ENCODE peak calls at places on chromosomes 12 and 14, in nine cellular contexts. One of them, this sample, is unnamed.

GRCh38 chr14:19828314-19828713 is 24.7 kb downstream of the OR4N2 start:
- DNase-seq in AG10803: no peak
- DNase-seq in tibial nerve: no peak
- DNase-seq in cardiac fibroblast: no peak
- DNase-seq in mucosa of descending colon: no peak
- DNase-seq in suprapubic skin: no peak
- DNase-seq in dorsolateral prefrontal cortex: no peak
- DNase-seq in astrocyte: no peak
- DNase-seq in foreskin fibroblast: no peak
- DNase-seq in this sample: no peak

GRCh38 chr12:15227004-15227679 is 5.9 kb upstream of the RERG start:
- DNase-seq in cardiac fibroblast: peak; percentile 88
- DNase-seq in mucosa of descending colon: no peak
- DNase-seq in foreskin fibroblast: peak; percentile 78
- DNase-seq in suprapubic skin: no peak
- DNase-seq in tibial nerve: peak; percentile 67
- DNase-seq in dorsolateral prefrontal cortex: no peak
- DNase-seq in AG10803: peak; percentile 53
- DNase-seq in astrocyte: peak; percentile 16
- DNase-seq in this sample: no peak

GRCh38 chr12:109029411-109029810 is 8.5 kb upstream of the SVOP start:
- DNase-seq in cardiac fibroblast: no peak
- DNase-seq in astrocyte: no peak
- DNase-seq in foreskin fibroblast: no peak
- DNase-seq in suprapubic skin: no peak
- DNase-seq in AG10803: no peak
- DNase-seq in mucosa of descending colon: no peak
- DNase-seq in dorsolateral prefrontal cortex: no peak
- DNase-seq in tibial nerve: no peak
- DNase-seq in this sample: no peak

GRCh38 chr14:50396636-50397460 is at the start of gene CDKL1:
- DNase-seq in astrocyte: peak; percentile 69
- DNase-seq in dorsolateral prefrontal cortex: peak; percentile 32
- DNase-seq in AG10803: peak; percentile 54
- DNase-seq in foreskin fibroblast: peak; percentile 86
- DNase-seq in cardiac fibroblast: peak; percentile 63
- DNase-seq in mucosa of descending colon: peak; percentile 82
- DNase-seq in tibial nerve: peak; percentile 17
- DNase-seq in suprapubic skin: peak; percentile 83
- DNase-seq in this sample: peak; percentile 73

GRCh38 chr14:23183479-23183878 is at the start of gene SLC7A8:
- DNase-seq in mucosa of descending colon: no peak
- DNase-seq in tibial nerve: peak; percentile 55
- DNase-seq in AG10803: no peak
- DNase-seq in dorsolateral prefrontal cortex: peak; percentile 38
- DNase-seq in cardiac fibroblast: no peak
- DNase-seq in foreskin fibroblast: peak; percentile 54
- DNase-seq in astrocyte: no peak
- DNase-seq in suprapubic skin: peak; percentile 82
- DNase-seq in this sample: peak; percentile 66

GRCh38 chr12:2692156-2692555 is 102.6 kb upstream of the FKBP4 start:
- DNase-seq in tibial nerve: no peak
- DNase-seq in mucosa of descending colon: no peak
- DNase-seq in dorsolateral prefrontal cortex: no peak
- DNase-seq in cardiac fibroblast: no peak
- DNase-seq in foreskin fibroblast: no peak
- DNase-seq in astrocyte: no peak
- DNase-seq in suprapubic skin: no peak
- DNase-seq in AG10803: no peak
- DNase-seq in this sample: no peak

GRCh38 chr12:87160848-87161601 is 868.2 kb downstream of the C12orf50 start:
- DNase-seq in cardiac fibroblast: no peak
- DNase-seq in tibial nerve: no peak
- DNase-seq in AG10803: no peak
- DNase-seq in suprapubic skin: no peak
- DNase-seq in foreskin fibroblast: peak; percentile 22
- DNase-seq in astrocyte: no peak
- DNase-seq in mucosa of descending colon: no peak
- DNase-seq in dorsolateral prefrontal cortex: no peak
- DNase-seq in this sample: no peak

GRCh38 chr12:49984476-49984890 is 11.7 kb downstream of the AQP6 start:
- DNase-seq in mucosa of descending colon: no peak
- DNase-seq in suprapubic skin: no peak
- DNase-seq in dorsolateral prefrontal cortex: no peak
- DNase-seq in tibial nerve: no peak
- DNase-seq in astrocyte: no peak
- DNase-seq in foreskin fibroblast: peak; percentile 35
- DNase-seq in cardiac fibroblast: no peak
- DNase-seq in AG10803: no peak
- DNase-seq in this sample: no peak

GRCh38 chr14:73753887-73754880 is 40.0 kb upstream of the PNMA1 start:
- DNase-seq in astrocyte: no peak
- DNase-seq in tibial nerve: no peak
- DNase-seq in AG10803: peak; percentile 63
- DNase-seq in dorsolateral prefrontal cortex: no peak
- DNase-seq in cardiac fibroblast: peak; percentile 54
- DNase-seq in foreskin fibroblast: peak; percentile 79
- DNase-seq in suprapubic skin: no peak
- DNase-seq in mucosa of descending colon: peak; percentile 72
- DNase-seq in this sample: no peak

GRCh38 chr12:51971679-51972423 is 20.4 kb downstream of the ACVR1B start:
- DNase-seq in mucosa of descending colon: no peak
- DNase-seq in astrocyte: no peak
- DNase-seq in foreskin fibroblast: no peak
- DNase-seq in AG10803: peak; percentile 39
- DNase-seq in dorsolateral prefrontal cortex: no peak
- DNase-seq in cardiac fibroblast: peak; percentile 33
- DNase-seq in suprapubic skin: peak; percentile 28
- DNase-seq in tibial nerve: no peak
- DNase-seq in this sample: no peak

GRCh38 chr12:116358850-116359761 is 81.6 kb upstream of the MED13L start:
- DNase-seq in dorsolateral prefrontal cortex: peak; percentile 41
- DNase-seq in foreskin fibroblast: peak; percentile 97
- DNase-seq in cardiac fibroblast: peak; percentile 92
- DNase-seq in mucosa of descending colon: peak; percentile 93
- DNase-seq in suprapubic skin: peak; percentile 95
- DNase-seq in astrocyte: peak; percentile 96
- DNase-seq in AG10803: peak; percentile 94
- DNase-seq in tibial nerve: peak; percentile 92
- DNase-seq in this sample: peak; percentile 90

GRCh38 chr12:23576372-23576771 is 373.1 kb downstream of the SOX5 start:
- DNase-seq in foreskin fibroblast: no peak
- DNase-seq in astrocyte: no peak
- DNase-seq in tibial nerve: no peak
- DNase-seq in dorsolateral prefrontal cortex: no peak
- DNase-seq in AG10803: no peak
- DNase-seq in suprapubic skin: no peak
- DNase-seq in mucosa of descending colon: no peak
- DNase-seq in cardiac fibroblast: no peak
- DNase-seq in this sample: no peak

GRCh38 chr12:18522806-18523205 is 215.0 kb downstream of the PLCZ1 start:
- DNase-seq in tibial nerve: no peak
- DNase-seq in foreskin fibroblast: no peak
- DNase-seq in mucosa of descending colon: no peak
- DNase-seq in astrocyte: no peak
- DNase-seq in AG10803: no peak
- DNase-seq in dorsolateral prefrontal cortex: no peak
- DNase-seq in cardiac fibroblast: no peak
- DNase-seq in suprapubic skin: no peak
- DNase-seq in this sample: no peak

GRCh38 chr12:53381739-53382630 is 2.0 kb downstream of the SP1 start:
- DNase-seq in dorsolateral prefrontal cortex: no peak
- DNase-seq in foreskin fibroblast: peak; percentile 85
- DNase-seq in suprapubic skin: no peak
- DNase-seq in tibial nerve: peak; percentile 64
- DNase-seq in AG10803: peak; percentile 80
- DNase-seq in cardiac fibroblast: peak; percentile 85
- DNase-seq in mucosa of descending colon: peak; percentile 69
- DNase-seq in astrocyte: no peak
- DNase-seq in this sample: no peak

GRCh38 chr14:54894995-54895394 is 7.6 kb downstream of the GCH1 start:
- DNase-seq in dorsolateral prefrontal cortex: no peak
- DNase-seq in mucosa of descending colon: no peak
- DNase-seq in cardiac fibroblast: peak; percentile 31
- DNase-seq in suprapubic skin: no peak
- DNase-seq in astrocyte: peak; percentile 21
- DNase-seq in foreskin fibroblast: peak; percentile 31
- DNase-seq in AG10803: no peak
- DNase-seq in tibial nerve: no peak
- DNase-seq in this sample: no peak

GRCh38 chr12:53676715-53677611 is 1.1 kb upstream of the ATP5MC2 start:
- DNase-seq in astrocyte: no peak
- DNase-seq in tibial nerve: peak; percentile 34
- DNase-seq in cardiac fibroblast: peak; percentile 47
- DNase-seq in suprapubic skin: peak; percentile 82
- DNase-seq in dorsolateral prefrontal cortex: no peak
- DNase-seq in foreskin fibroblast: peak; percentile 78
- DNase-seq in AG10803: peak; percentile 47
- DNase-seq in mucosa of descending colon: peak; percentile 63
- DNase-seq in this sample: no peak

GRCh38 chr12:6313326-6313940 is 3.0 kb downstream of the PLEKHG6 start:
- DNase-seq in mucosa of descending colon: no peak
- DNase-seq in cardiac fibroblast: no peak
- DNase-seq in dorsolateral prefrontal cortex: no peak
- DNase-seq in foreskin fibroblast: no peak
- DNase-seq in suprapubic skin: no peak
- DNase-seq in AG10803: no peak
- DNase-seq in tibial nerve: no peak
- DNase-seq in astrocyte: no peak
- DNase-seq in this sample: no peak
- TF ChIP-seq CTCF in mucosa of descending colon: no peak
- TF ChIP-seq CTCF in cardiac fibroblast: no peak
- TF ChIP-seq CTCF in dorsolateral prefrontal cortex: no peak
- TF ChIP-seq CTCF in foreskin fibroblast: no peak
- TF ChIP-seq CTCF in suprapubic skin: no peak
- TF ChIP-seq CTCF in AG10803: no peak
- TF ChIP-seq CTCF in tibial nerve: no peak
- TF ChIP-seq CTCF in astrocyte: no peak
- TF ChIP-seq CTCF in this sample: no peak

GRCh38 chr12:64566122-64566521 is 44.2 kb upstream of the RASSF3 start:
- DNase-seq in foreskin fibroblast: peak; percentile 24
- DNase-seq in tibial nerve: no peak
- DNase-seq in cardiac fibroblast: no peak
- DNase-seq in dorsolateral prefrontal cortex: no peak
- DNase-seq in mucosa of descending colon: no peak
- DNase-seq in AG10803: peak; percentile 84
- DNase-seq in astrocyte: peak; percentile 46
- DNase-seq in suprapubic skin: no peak
- DNase-seq in this sample: no peak

GRCh38 chr12:64567570-64567969 is 42.7 kb upstream of the RASSF3 start:
- DNase-seq in astrocyte: no peak
- DNase-seq in cardiac fibroblast: no peak
- DNase-seq in mucosa of descending colon: no peak
- DNase-seq in suprapubic skin: no peak
- DNase-seq in dorsolateral prefrontal cortex: no peak
- DNase-seq in AG10803: no peak
- DNase-seq in tibial nerve: no peak
- DNase-seq in foreskin fibroblast: no peak
- DNase-seq in this sample: no peak

GRCh38 chr12:64569923-64570595 is 40.2 kb upstream of the RASSF3 start:
- DNase-seq in cardiac fibroblast: no peak
- DNase-seq in mucosa of descending colon: no peak
- DNase-seq in suprapubic skin: no peak
- DNase-seq in tibial nerve: no peak
- DNase-seq in AG10803: peak; percentile 36
- DNase-seq in foreskin fibroblast: peak; percentile 35
- DNase-seq in astrocyte: no peak
- DNase-seq in dorsolateral prefrontal cortex: no peak
- DNase-seq in this sample: no peak

GRCh38 chr12:64568313-64568712 is 42.0 kb upstream of the RASSF3 start:
- DNase-seq in astrocyte: no peak
- DNase-seq in mucosa of descending colon: no peak
- DNase-seq in cardiac fibroblast: no peak
- DNase-seq in foreskin fibroblast: no peak
- DNase-seq in dorsolateral prefrontal cortex: no peak
- DNase-seq in AG10803: no peak
- DNase-seq in tibial nerve: no peak
- DNase-seq in suprapubic skin: no peak
- DNase-seq in this sample: no peak

GRCh38 chr12:64566882-64567517 is 43.3 kb upstream of the RASSF3 start:
- DNase-seq in foreskin fibroblast: no peak
- DNase-seq in cardiac fibroblast: no peak
- DNase-seq in tibial nerve: no peak
- DNase-seq in astrocyte: no peak
- DNase-seq in mucosa of descending colon: no peak
- DNase-seq in suprapubic skin: no peak
- DNase-seq in dorsolateral prefrontal cortex: no peak
- DNase-seq in AG10803: no peak
- DNase-seq in this sample: no peak
- TF ChIP-seq CTCF in foreskin fibroblast: no peak
- TF ChIP-seq CTCF in cardiac fibroblast: no peak
- TF ChIP-seq CTCF in tibial nerve: no peak
- TF ChIP-seq CTCF in astrocyte: no peak
- TF ChIP-seq CTCF in mucosa of descending colon: no peak
- TF ChIP-seq CTCF in suprapubic skin: no peak
- TF ChIP-seq CTCF in dorsolateral prefrontal cortex: no peak
- TF ChIP-seq CTCF in AG10803: no peak
- TF ChIP-seq CTCF in this sample: no peak

DNA sequence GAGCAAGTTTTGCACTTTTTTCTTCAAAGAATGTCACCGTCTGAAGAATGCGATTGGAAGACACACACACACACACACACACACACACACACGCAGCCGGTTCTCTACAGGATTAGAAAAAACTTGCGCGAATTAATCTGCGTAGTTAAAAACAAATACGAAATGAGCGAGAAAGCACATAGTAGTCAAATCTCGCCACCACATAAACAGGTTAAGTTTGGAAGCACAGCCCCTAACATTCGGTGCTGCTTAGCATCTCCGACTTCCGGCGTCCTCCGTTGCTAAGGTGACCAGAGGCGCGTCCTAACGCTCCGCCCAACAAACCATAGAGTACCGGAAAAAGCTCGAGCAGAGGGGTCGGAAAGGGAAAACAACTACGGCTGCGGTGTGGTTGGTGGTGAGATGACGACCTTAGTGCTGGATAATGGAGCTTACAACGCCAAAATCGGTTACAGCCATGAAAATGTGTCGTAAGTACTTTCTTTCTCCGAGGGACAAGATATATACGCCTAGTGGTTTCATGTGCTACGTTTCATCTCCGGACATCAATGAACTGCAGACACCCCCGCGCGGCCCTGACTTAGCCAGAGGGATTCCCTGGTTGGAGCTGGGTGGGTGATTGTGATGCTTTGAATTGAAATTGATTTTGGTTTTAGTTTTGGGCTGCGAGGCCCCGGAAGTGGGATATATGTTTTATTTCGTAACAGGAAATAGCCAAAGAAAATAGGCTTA is at the start of gene ACTR6:
- DNase-seq in foreskin fibroblast: peak; percentile 98
- DNase-seq in dorsolateral prefrontal cortex: peak; percentile 85
- DNase-seq in cardiac fibroblast: peak; percentile 97
- DNase-seq in tibial nerve: peak; percentile 97
- DNase-seq in suprapubic skin: peak; percentile 93
- DNase-seq in AG10803: peak; percentile 94
- DNase-seq in astrocyte: peak; percentile 93
- DNase-seq in mucosa of descending colon: peak; percentile 96
- DNase-seq in this sample: peak; percentile 93
- TF ChIP-seq CTCF in foreskin fibroblast: no peak
- TF ChIP-seq CTCF in dorsolateral prefrontal cortex: peak; percentile 20
- TF ChIP-seq CTCF in cardiac fibroblast: no peak
- TF ChIP-seq CTCF in tibial nerve: no peak
- TF ChIP-seq CTCF in suprapubic skin: no peak
- TF ChIP-seq CTCF in AG10803: no peak
- TF ChIP-seq CTCF in astrocyte: no peak
- TF ChIP-seq CTCF in mucosa of descending colon: no peak
- TF ChIP-seq CTCF in this sample: no peak

GRCh38 chr12:104985206-104985605 is 910 bp upstream of the NOPCHAP1 start:
- DNase-seq in tibial nerve: no peak
- DNase-seq in astrocyte: no peak
- DNase-seq in mucosa of descending colon: no peak
- DNase-seq in dorsolateral prefrontal cortex: no peak
- DNase-seq in cardiac fibroblast: no peak
- DNase-seq in suprapubic skin: no peak
- DNase-seq in AG10803: no peak
- DNase-seq in foreskin fibroblast: peak; percentile 5
- DNase-seq in this sample: no peak
- TF ChIP-seq CTCF in tibial nerve: no peak
- TF ChIP-seq CTCF in astrocyte: no peak
- TF ChIP-seq CTCF in mucosa of descending colon: no peak
- TF ChIP-seq CTCF in dorsolateral prefrontal cortex: no peak
- TF ChIP-seq CTCF in cardiac fibroblast: no peak
- TF ChIP-seq CTCF in suprapubic skin: no peak
- TF ChIP-seq CTCF in AG10803: no peak
- TF ChIP-seq CTCF in foreskin fibroblast: no peak
- TF ChIP-seq CTCF in this sample: no peak